ENCODE peak calls at places on chromosomes 5 and 9, in six cellular contexts. One of them, this sample, is unnamed.

GRCh38 chr5:88820581-88820980 is 62.4 kb downstream of the MEF2C start:
- DNase-seq in PC-9: no peak
- DNase-seq in upper lobe of right lung: no peak
- DNase-seq in choroid plexus epithelial cell: no peak
- DNase-seq in IMR-90: no peak
- DNase-seq in fibroblast of mammary gland: no peak
- DNase-seq in this sample: no peak

GRCh38 chr5:169701910-169702451 is 64.9 kb downstream of the DOCK2 start:
- DNase-seq in fibroblast of mammary gland: peak; percentile 67
- DNase-seq in upper lobe of right lung: no peak
- DNase-seq in choroid plexus epithelial cell: peak; percentile 72
- DNase-seq in PC-9: no peak
- DNase-seq in IMR-90: peak; percentile 64
- DNase-seq in this sample: no peak

GRCh38 chr5:135271533-135272310 is 127.3 kb downstream of the MACROH2A1 start:
- DNase-seq in PC-9: no peak
- DNase-seq in upper lobe of right lung: no peak
- DNase-seq in choroid plexus epithelial cell: no peak
- DNase-seq in fibroblast of mammary gland: peak; percentile 21
- DNase-seq in IMR-90: peak; percentile 55
- DNase-seq in this sample: no peak

GRCh38 chr9:15711531-15712295 is 158.9 kb downstream of the CCDC171 start:
- DNase-seq in PC-9: no peak
- DNase-seq in IMR-90: peak; percentile 25
- DNase-seq in choroid plexus epithelial cell: peak; percentile 40
- DNase-seq in fibroblast of mammary gland: peak; percentile 60
- DNase-seq in upper lobe of right lung: no peak
- DNase-seq in this sample: no peak

GRCh38 chr9:88641471-88642240 is 106.7 kb downstream of the NXNL2 start:
- DNase-seq in IMR-90: peak; percentile 53
- DNase-seq in choroid plexus epithelial cell: no peak
- DNase-seq in upper lobe of right lung: no peak
- DNase-seq in fibroblast of mammary gland: no peak
- DNase-seq in PC-9: no peak
- DNase-seq in this sample: no peak

GRCh38 chr5:43209060-43209459 is 17.0 kb downstream of the NIM1K start:
- DNase-seq in fibroblast of mammary gland: no peak
- DNase-seq in upper lobe of right lung: no peak
- DNase-seq in choroid plexus epithelial cell: no peak
- DNase-seq in PC-9: no peak
- DNase-seq in IMR-90: no peak
- DNase-seq in this sample: no peak

GRCh38 chr5:5492087-5492933 is 69.8 kb downstream of the ICE1 start:
- DNase-seq in PC-9: peak; percentile 53
- DNase-seq in upper lobe of right lung: no peak
- DNase-seq in IMR-90: peak; percentile 61
- DNase-seq in fibroblast of mammary gland: peak; percentile 72
- DNase-seq in choroid plexus epithelial cell: peak; percentile 80
- DNase-seq in this sample: peak; percentile 39

GRCh38 chr5:93342563-93343061 is 238.4 kb downstream of the NR2F1-AS1 start:
- DNase-seq in fibroblast of mammary gland: no peak
- DNase-seq in PC-9: no peak
- DNase-seq in upper lobe of right lung: no peak
- DNase-seq in IMR-90: no peak
- DNase-seq in choroid plexus epithelial cell: no peak
- DNase-seq in this sample: no peak

GRCh38 chr9:133321411-133321935 is 14.5 kb downstream of the SURF6 start:
- DNase-seq in upper lobe of right lung: peak; percentile 30
- DNase-seq in IMR-90: no peak
- DNase-seq in PC-9: no peak
- DNase-seq in choroid plexus epithelial cell: no peak
- DNase-seq in fibroblast of mammary gland: no peak
- DNase-seq in this sample: no peak

GRCh38 chr9:81411961-81412360 is 277.4 kb downstream of the TLE1 start:
- DNase-seq in PC-9: no peak
- DNase-seq in upper lobe of right lung: no peak
- DNase-seq in IMR-90: peak; percentile 65
- DNase-seq in fibroblast of mammary gland: peak; percentile 91
- DNase-seq in choroid plexus epithelial cell: no peak
- DNase-seq in this sample: no peak

GRCh38 chr9:92631452-92632211 is 38.3 kb downstream of the IPPK start:
- DNase-seq in IMR-90: no peak
- DNase-seq in upper lobe of right lung: no peak
- DNase-seq in PC-9: no peak
- DNase-seq in choroid plexus epithelial cell: peak; percentile 86
- DNase-seq in fibroblast of mammary gland: no peak
- DNase-seq in this sample: no peak

GRCh38 chr5:87113848-87114247 is 153.8 kb upstream of the RASA1 start:
- DNase-seq in PC-9: no peak
- DNase-seq in upper lobe of right lung: no peak
- DNase-seq in fibroblast of mammary gland: peak; percentile 79
- DNase-seq in choroid plexus epithelial cell: peak; percentile 51
- DNase-seq in IMR-90: peak; percentile 89
- DNase-seq in this sample: peak; percentile 85

GRCh38 chr5:146706321-146706972 is 172.1 kb downstream of the PPP2R2B start:
- DNase-seq in IMR-90: no peak
- DNase-seq in choroid plexus epithelial cell: no peak
- DNase-seq in PC-9: no peak
- DNase-seq in fibroblast of mammary gland: no peak
- DNase-seq in upper lobe of right lung: peak; percentile 63
- DNase-seq in this sample: no peak

GRCh38 chr9:121105531-121105930 is 30.8 kb downstream of the CNTRL start:
- DNase-seq in IMR-90: no peak
- DNase-seq in PC-9: no peak
- DNase-seq in upper lobe of right lung: no peak
- DNase-seq in fibroblast of mammary gland: no peak
- DNase-seq in choroid plexus epithelial cell: no peak
- DNase-seq in this sample: no peak

GRCh38 chr5:150404991-150405816 is 7.5 kb downstream of the CD74 start:
- DNase-seq in upper lobe of right lung: no peak
- DNase-seq in IMR-90: no peak
- DNase-seq in PC-9: no peak
- DNase-seq in choroid plexus epithelial cell: no peak
- DNase-seq in fibroblast of mammary gland: no peak
- DNase-seq in this sample: no peak

GRCh38 chr9:90665072-90665471 is 22.4 kb upstream of the DIRAS2 start:
- DNase-seq in upper lobe of right lung: no peak
- DNase-seq in IMR-90: no peak
- DNase-seq in PC-9: no peak
- DNase-seq in fibroblast of mammary gland: no peak
- DNase-seq in choroid plexus epithelial cell: no peak
- DNase-seq in this sample: no peak

GRCh38 chr5:55908804-55909203 is 57.6 kb downstream of the IL31RA start:
- DNase-seq in fibroblast of mammary gland: no peak
- DNase-seq in upper lobe of right lung: no peak
- DNase-seq in IMR-90: no peak
- DNase-seq in choroid plexus epithelial cell: no peak
- DNase-seq in PC-9: no peak
- DNase-seq in this sample: no peak

GRCh38 chr5:3105581-3105980 is 354.1 kb upstream of the IRX2 start:
- DNase-seq in fibroblast of mammary gland: no peak
- DNase-seq in choroid plexus epithelial cell: no peak
- DNase-seq in upper lobe of right lung: peak; percentile 32
- DNase-seq in IMR-90: no peak
- DNase-seq in PC-9: no peak
- DNase-seq in this sample: no peak

GRCh38 chr5:55172051-55172899 is 702 bp downstream of the CDC20B start:
- DNase-seq in choroid plexus epithelial cell: peak; percentile 89
- DNase-seq in fibroblast of mammary gland: peak; percentile 82
- DNase-seq in PC-9: peak; percentile 48
- DNase-seq in upper lobe of right lung: no peak
- DNase-seq in IMR-90: peak; percentile 78
- DNase-seq in this sample: peak; percentile 55

GRCh38 chr9:117103711-117104110 is 311.1 kb downstream of the ASTN2 start:
- DNase-seq in PC-9: no peak
- DNase-seq in upper lobe of right lung: no peak
- DNase-seq in choroid plexus epithelial cell: no peak
- DNase-seq in IMR-90: no peak
- DNase-seq in fibroblast of mammary gland: no peak
- DNase-seq in this sample: no peak

GRCh38 chr5:21236896-21237830 is 1249.2 kb upstream of the CDH18 start:
- DNase-seq in IMR-90: no peak
- DNase-seq in PC-9: no peak
- DNase-seq in upper lobe of right lung: no peak
- DNase-seq in fibroblast of mammary gland: peak; percentile 0
- DNase-seq in choroid plexus epithelial cell: peak; percentile 8
- DNase-seq in this sample: no peak

GRCh38 chr5:79759436-79759835 is 69.8 kb downstream of the CMYA5 start:
- DNase-seq in PC-9: no peak
- DNase-seq in choroid plexus epithelial cell: peak; percentile 55
- DNase-seq in IMR-90: peak; percentile 74
- DNase-seq in fibroblast of mammary gland: peak; percentile 87
- DNase-seq in upper lobe of right lung: no peak
- DNase-seq in this sample: no peak

GRCh38 chr5:134132372-134133212 is 18.1 kb downstream of the TCF7 start:
- DNase-seq in choroid plexus epithelial cell: no peak
- DNase-seq in upper lobe of right lung: peak; percentile 51
- DNase-seq in fibroblast of mammary gland: no peak
- DNase-seq in PC-9: no peak
- DNase-seq in IMR-90: no peak
- DNase-seq in this sample: no peak

DNA sequence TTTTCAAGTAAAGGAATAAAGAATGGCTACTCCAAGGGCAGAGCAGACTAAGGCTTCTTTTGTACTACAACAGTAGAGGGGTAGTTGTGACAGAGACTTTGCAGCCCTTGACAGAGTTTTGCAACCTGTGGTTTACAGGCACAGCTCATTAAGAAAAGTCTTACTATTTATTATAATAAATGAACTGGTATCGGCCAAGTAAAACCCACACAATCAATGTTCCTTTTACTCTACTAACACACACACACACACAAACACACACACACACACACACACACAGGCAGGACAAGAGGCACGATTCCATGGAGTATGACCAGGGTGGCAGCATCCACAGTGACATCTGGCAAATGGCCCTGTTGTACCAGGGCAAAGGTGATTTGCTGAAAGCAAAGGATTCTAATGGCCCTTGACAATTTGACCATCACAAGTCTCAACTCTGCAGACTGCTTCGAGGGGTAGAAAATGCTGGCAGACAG is 59.1 kb upstream of the GOLPH3 start:
- DNase-seq in upper lobe of right lung: no peak
- DNase-seq in IMR-90: no peak
- DNase-seq in choroid plexus epithelial cell: no peak
- DNase-seq in fibroblast of mammary gland: no peak
- DNase-seq in PC-9: no peak
- DNase-seq in this sample: no peak
- H3K4me3 ChIP-seq in upper lobe of right lung: no peak overlapping the region
- H3K4me3 ChIP-seq in IMR-90: no peak overlapping the region
- H3K4me3 ChIP-seq in choroid plexus epithelial cell: no peak overlapping the region
- H3K4me3 ChIP-seq in fibroblast of mammary gland: no peak overlapping the region
- H3K4me3 ChIP-seq in PC-9: no peak overlapping the region
- H3K4me3 ChIP-seq in this sample: no peak overlapping the region

DNA sequence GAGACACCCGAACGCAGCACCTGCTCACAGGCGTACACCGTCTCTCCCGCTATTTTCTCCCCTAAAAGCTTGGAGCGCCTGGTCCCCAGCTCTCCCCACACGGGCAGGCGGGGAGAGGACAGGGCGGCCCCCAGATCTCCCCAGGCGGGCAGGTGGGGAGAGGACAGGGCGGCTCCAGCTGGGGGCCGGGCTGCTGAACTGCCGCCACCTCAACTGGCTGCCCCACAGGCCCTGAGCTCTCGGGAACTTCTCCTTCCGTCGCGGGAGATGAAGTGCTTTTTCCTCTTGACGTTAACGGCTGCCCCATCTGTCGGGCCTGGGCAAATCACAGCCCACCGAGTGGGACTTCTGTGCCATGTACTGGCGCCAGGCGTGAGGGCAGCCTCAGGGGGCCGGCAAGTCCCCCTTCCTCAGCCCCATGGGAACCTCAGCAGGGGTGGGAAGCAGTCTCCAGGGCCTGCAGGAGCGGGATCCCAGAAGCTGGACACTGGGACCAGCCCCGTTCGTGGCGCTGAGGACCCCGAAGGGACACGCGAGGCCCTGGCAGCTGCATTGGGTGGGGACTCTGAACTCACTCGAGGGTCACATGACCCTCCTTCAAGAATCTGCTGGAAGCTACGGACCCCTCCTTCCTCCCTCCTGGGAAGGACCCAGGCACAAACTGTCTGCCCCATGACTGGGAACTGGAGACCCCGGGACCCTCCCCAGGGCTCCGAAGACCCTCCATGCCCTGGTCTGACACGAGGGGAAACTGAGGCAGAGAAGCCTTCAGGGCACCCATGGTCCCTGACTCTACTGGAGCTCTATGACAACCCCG is 5.7 kb upstream of the EGFL7 start:
- DNase-seq in choroid plexus epithelial cell: no peak
- DNase-seq in PC-9: no peak
- DNase-seq in fibroblast of mammary gland: no peak
- DNase-seq in upper lobe of right lung: peak; percentile 67
- DNase-seq in IMR-90: no peak
- DNase-seq in this sample: no peak
- H3K4me3 ChIP-seq in choroid plexus epithelial cell: no peak overlapping the region
- H3K4me3 ChIP-seq in PC-9: no peak overlapping the region
- H3K4me3 ChIP-seq in fibroblast of mammary gland: no peak overlapping the region
- H3K4me3 ChIP-seq in upper lobe of right lung: peak overlapping the region; percentile 41
- H3K4me3 ChIP-seq in IMR-90: no peak overlapping the region
- H3K4me3 ChIP-seq in this sample: no peak overlapping the region

GRCh38 chr9:84669293-84670105 is at the start of gene NTRK2:
- DNase-seq in fibroblast of mammary gland: peak; percentile 4
- DNase-seq in IMR-90: peak; percentile 2
- DNase-seq in PC-9: no peak
- DNase-seq in choroid plexus epithelial cell: no peak
- DNase-seq in upper lobe of right lung: no peak
- DNase-seq in this sample: peak; percentile 12
- H3K4me3 ChIP-seq in fibroblast of mammary gland: peak within 1 kb of the TSS; percentile 7
- H3K4me3 ChIP-seq in IMR-90: peak within 1 kb of the TSS; percentile 29
- H3K4me3 ChIP-seq in PC-9: no peak within 1 kb of the TSS
- H3K4me3 ChIP-seq in choroid plexus epithelial cell: peak within 1 kb of the TSS; percentile 35
- H3K4me3 ChIP-seq in upper lobe of right lung: peak within 1 kb of the TSS; percentile 44
- H3K4me3 ChIP-seq in this sample: peak within 1 kb of the TSS; percentile 23

GRCh38 chr5:123099514-123100151 is 10.6 kb downstream of the PRDM6 start:
- DNase-seq in choroid plexus epithelial cell: no peak
- DNase-seq in upper lobe of right lung: peak; percentile 70
- DNase-seq in fibroblast of mammary gland: no peak
- DNase-seq in PC-9: no peak
- DNase-seq in IMR-90: no peak
- DNase-seq in this sample: no peak
- H3K4me3 ChIP-seq in choroid plexus epithelial cell: peak overlapping the region; percentile 38
- H3K4me3 ChIP-seq in upper lobe of right lung: peak overlapping the region; percentile 32
- H3K4me3 ChIP-seq in fibroblast of mammary gland: peak overlapping the region; percentile 43
- H3K4me3 ChIP-seq in PC-9: no peak overlapping the region
- H3K4me3 ChIP-seq in IMR-90: no peak overlapping the region
- H3K4me3 ChIP-seq in this sample: no peak overlapping the region

This sample was measured in SJSA1.